ENCODE peak calls at places on chromosomes 3 and 15, in ten cellular contexts. One of them, this sample, is unnamed.

GRCh38 chr3:107429330-107430181 is 52.3 kb downstream of the CCDC54 start:
- DNase-seq in choroid plexus epithelial cell: peak
- DNase-seq in fibroblast of lung: peak
- DNase-seq in adrenal gland: peak
- DNase-seq in mucosa of descending colon: peak
- DNase-seq in neural crest cell: peak
- DNase-seq in A673: peak
- DNase-seq in heart right ventricle: peak
- DNase-seq in activated B cell treated with CpG ODN at 0.5 μM for 24 hours: peak
- DNase-seq in SK-N-SH: peak
- DNase-seq in this sample: peak

GRCh38 chr3:143707848-143708247 is 140.4 kb downstream of the SLC9A9 start:
- DNase-seq in SK-N-SH: no peak
- DNase-seq in mucosa of descending colon: no peak
- DNase-seq in activated B cell treated with CpG ODN at 0.5 μM for 24 hours: no peak
- DNase-seq in choroid plexus epithelial cell: peak
- DNase-seq in heart right ventricle: no peak
- DNase-seq in adrenal gland: no peak
- DNase-seq in fibroblast of lung: peak
- DNase-seq in A673: no peak
- DNase-seq in neural crest cell: no peak
- DNase-seq in this sample: no peak

GRCh38 chr15:80367094-80367493 is 37.1 kb upstream of the ARNT2 start:
- DNase-seq in adrenal gland: no peak
- DNase-seq in choroid plexus epithelial cell: peak
- DNase-seq in fibroblast of lung: no peak
- DNase-seq in heart right ventricle: no peak
- DNase-seq in A673: peak
- DNase-seq in neural crest cell: peak
- DNase-seq in activated B cell treated with CpG ODN at 0.5 μM for 24 hours: no peak
- DNase-seq in SK-N-SH: peak
- DNase-seq in mucosa of descending colon: no peak
- DNase-seq in this sample: no peak

GRCh38 chr3:164060923-164061322 is 1017.4 kb downstream of the SI start:
- DNase-seq in adrenal gland: no peak
- DNase-seq in A673: no peak
- DNase-seq in fibroblast of lung: no peak
- DNase-seq in mucosa of descending colon: no peak
- DNase-seq in SK-N-SH: no peak
- DNase-seq in choroid plexus epithelial cell: no peak
- DNase-seq in heart right ventricle: no peak
- DNase-seq in neural crest cell: no peak
- DNase-seq in activated B cell treated with CpG ODN at 0.5 μM for 24 hours: no peak
- DNase-seq in this sample: no peak

GRCh38 chr3:35043040-35043439 is 596.3 kb upstream of the ARPP21 start:
- DNase-seq in adrenal gland: no peak
- DNase-seq in neural crest cell: no peak
- DNase-seq in activated B cell treated with CpG ODN at 0.5 μM for 24 hours: no peak
- DNase-seq in heart right ventricle: no peak
- DNase-seq in fibroblast of lung: no peak
- DNase-seq in mucosa of descending colon: no peak
- DNase-seq in SK-N-SH: no peak
- DNase-seq in choroid plexus epithelial cell: no peak
- DNase-seq in A673: no peak
- DNase-seq in this sample: no peak

GRCh38 chr3:138945646-138946553 is 1.0 kb downstream of the FOXL2 start:
- DNase-seq in A673: no peak
- DNase-seq in choroid plexus epithelial cell: peak
- DNase-seq in mucosa of descending colon: peak
- DNase-seq in neural crest cell: no peak
- DNase-seq in SK-N-SH: peak
- DNase-seq in activated B cell treated with CpG ODN at 0.5 μM for 24 hours: peak
- DNase-seq in heart right ventricle: no peak
- DNase-seq in adrenal gland: no peak
- DNase-seq in fibroblast of lung: peak
- DNase-seq in this sample: no peak

GRCh38 chr15:92687183-92687582 is 31.6 kb upstream of the FAM174B start:
- DNase-seq in adrenal gland: no peak
- DNase-seq in A673: no peak
- DNase-seq in fibroblast of lung: peak
- DNase-seq in activated B cell treated with CpG ODN at 0.5 μM for 24 hours: no peak
- DNase-seq in choroid plexus epithelial cell: no peak
- DNase-seq in neural crest cell: no peak
- DNase-seq in heart right ventricle: no peak
- DNase-seq in SK-N-SH: no peak
- DNase-seq in mucosa of descending colon: no peak
- DNase-seq in this sample: no peak

GRCh38 chr15:70528270-70528706 is 235.1 kb downstream of the UACA start:
- DNase-seq in activated B cell treated with CpG ODN at 0.5 μM for 24 hours: peak
- DNase-seq in fibroblast of lung: peak
- DNase-seq in SK-N-SH: no peak
- DNase-seq in A673: peak
- DNase-seq in heart right ventricle: no peak
- DNase-seq in mucosa of descending colon: peak
- DNase-seq in neural crest cell: no peak
- DNase-seq in adrenal gland: no peak
- DNase-seq in choroid plexus epithelial cell: peak
- DNase-seq in this sample: no peak

DNA sequence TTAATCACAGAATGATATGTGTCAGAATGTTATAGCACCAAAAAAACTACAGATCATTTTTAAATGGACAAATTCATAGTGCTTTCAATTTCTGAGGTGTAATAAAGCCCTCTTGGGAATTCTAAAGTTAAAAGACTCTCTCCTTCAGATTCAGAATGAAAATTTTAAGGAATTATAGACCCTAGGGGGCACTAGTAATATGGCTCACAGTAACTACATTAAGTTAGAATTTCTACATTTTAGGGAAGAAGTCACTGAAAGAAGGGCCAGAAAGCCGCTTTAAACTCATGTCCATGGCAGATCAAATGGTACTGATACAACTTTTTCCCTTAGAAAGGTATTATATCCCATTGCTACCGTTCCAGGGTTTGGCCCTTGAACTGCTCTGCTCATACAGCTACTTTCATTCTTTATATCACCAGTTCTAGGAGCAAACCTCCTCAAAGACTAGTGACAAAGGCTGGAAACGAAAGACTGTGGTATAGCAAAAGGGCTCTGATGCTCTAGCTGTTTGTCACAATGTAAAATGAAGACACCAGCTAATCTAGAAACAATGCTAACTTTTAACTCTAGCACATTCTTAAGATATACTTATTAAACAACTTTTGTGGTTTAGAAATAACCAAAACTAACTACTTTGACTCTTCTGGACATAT is 18.0 kb downstream of the DAZL start:
- DNase-seq in mucosa of descending colon: no peak
- DNase-seq in choroid plexus epithelial cell: peak
- DNase-seq in SK-N-SH: no peak
- DNase-seq in neural crest cell: no peak
- DNase-seq in adrenal gland: no peak
- DNase-seq in fibroblast of lung: peak
- DNase-seq in heart right ventricle: no peak
- DNase-seq in A673: no peak
- DNase-seq in activated B cell treated with CpG ODN at 0.5 μM for 24 hours: no peak
- DNase-seq in this sample: no peak
- TF ChIP-seq CTCF in mucosa of descending colon: no peak
- TF ChIP-seq CTCF in choroid plexus epithelial cell: peak
- TF ChIP-seq CTCF in SK-N-SH: peak
- TF ChIP-seq CTCF in neural crest cell: no peak
- TF ChIP-seq CTCF in adrenal gland: no peak
- TF ChIP-seq CTCF in fibroblast of lung: no peak
- TF ChIP-seq CTCF in heart right ventricle: no peak
- TF ChIP-seq CTCF in A673: no peak
- TF ChIP-seq CTCF in activated B cell treated with CpG ODN at 0.5 μM for 24 hours: no peak
- TF ChIP-seq CTCF in this sample: no peak

DNA sequence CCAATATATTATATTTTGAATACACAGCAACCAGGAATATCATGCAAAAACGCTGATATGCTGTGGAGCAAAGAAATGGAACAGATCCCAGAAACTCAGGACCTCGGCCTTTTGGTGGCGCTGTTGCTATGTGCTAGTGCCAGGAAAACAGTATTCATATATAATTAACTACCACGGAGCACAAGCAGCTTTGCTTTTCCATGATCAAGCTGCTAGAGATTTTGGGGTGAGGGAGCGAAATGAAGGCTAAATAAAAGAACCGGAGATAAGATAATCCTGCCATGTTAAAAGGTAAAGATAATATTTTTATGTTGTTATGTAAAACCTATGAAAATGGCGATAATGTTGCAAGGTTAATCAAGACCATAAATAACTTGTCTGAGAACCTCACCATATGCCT is 157.7 kb upstream of the FAM3D start:
- DNase-seq in fibroblast of lung: peak
- DNase-seq in neural crest cell: peak
- DNase-seq in adrenal gland: peak
- DNase-seq in mucosa of descending colon: peak
- DNase-seq in SK-N-SH: peak
- DNase-seq in heart right ventricle: peak
- DNase-seq in choroid plexus epithelial cell: peak
- DNase-seq in activated B cell treated with CpG ODN at 0.5 μM for 24 hours: no peak
- DNase-seq in A673: peak
- DNase-seq in this sample: peak
- TF ChIP-seq CTCF in fibroblast of lung: peak
- TF ChIP-seq CTCF in neural crest cell: peak
- TF ChIP-seq CTCF in adrenal gland: peak
- TF ChIP-seq CTCF in mucosa of descending colon: peak
- TF ChIP-seq CTCF in SK-N-SH: peak
- TF ChIP-seq CTCF in heart right ventricle: peak
- TF ChIP-seq CTCF in choroid plexus epithelial cell: peak
- TF ChIP-seq CTCF in activated B cell treated with CpG ODN at 0.5 μM for 24 hours: no peak
- TF ChIP-seq CTCF in A673: peak
- TF ChIP-seq CTCF in this sample: peak

GRCh38 chr3:79366414-79366813 is 401.4 kb downstream of the ROBO1 start:
- DNase-seq in mucosa of descending colon: no peak
- DNase-seq in A673: no peak
- DNase-seq in activated B cell treated with CpG ODN at 0.5 μM for 24 hours: no peak
- DNase-seq in fibroblast of lung: peak
- DNase-seq in choroid plexus epithelial cell: no peak
- DNase-seq in SK-N-SH: no peak
- DNase-seq in neural crest cell: no peak
- DNase-seq in adrenal gland: no peak
- DNase-seq in heart right ventricle: no peak
- DNase-seq in this sample: no peak

GRCh38 chr3:79368403-79368802 is 399.4 kb downstream of the ROBO1 start:
- DNase-seq in mucosa of descending colon: no peak
- DNase-seq in neural crest cell: no peak
- DNase-seq in activated B cell treated with CpG ODN at 0.5 μM for 24 hours: no peak
- DNase-seq in heart right ventricle: no peak
- DNase-seq in A673: no peak
- DNase-seq in SK-N-SH: no peak
- DNase-seq in choroid plexus epithelial cell: peak
- DNase-seq in fibroblast of lung: peak
- DNase-seq in adrenal gland: no peak
- DNase-seq in this sample: no peak

GRCh38 chr3:79367066-79367465 is 400.7 kb downstream of the ROBO1 start:
- DNase-seq in mucosa of descending colon: no peak
- DNase-seq in neural crest cell: no peak
- DNase-seq in SK-N-SH: no peak
- DNase-seq in choroid plexus epithelial cell: peak
- DNase-seq in activated B cell treated with CpG ODN at 0.5 μM for 24 hours: no peak
- DNase-seq in fibroblast of lung: peak
- DNase-seq in heart right ventricle: no peak
- DNase-seq in adrenal gland: no peak
- DNase-seq in A673: no peak
- DNase-seq in this sample: no peak

GRCh38 chr3:79367803-79368202 is 400.0 kb downstream of the ROBO1 start:
- DNase-seq in A673: no peak
- DNase-seq in neural crest cell: no peak
- DNase-seq in activated B cell treated with CpG ODN at 0.5 μM for 24 hours: no peak
- DNase-seq in mucosa of descending colon: no peak
- DNase-seq in fibroblast of lung: peak
- DNase-seq in SK-N-SH: no peak
- DNase-seq in heart right ventricle: no peak
- DNase-seq in adrenal gland: no peak
- DNase-seq in choroid plexus epithelial cell: no peak
- DNase-seq in this sample: no peak

DNA sequence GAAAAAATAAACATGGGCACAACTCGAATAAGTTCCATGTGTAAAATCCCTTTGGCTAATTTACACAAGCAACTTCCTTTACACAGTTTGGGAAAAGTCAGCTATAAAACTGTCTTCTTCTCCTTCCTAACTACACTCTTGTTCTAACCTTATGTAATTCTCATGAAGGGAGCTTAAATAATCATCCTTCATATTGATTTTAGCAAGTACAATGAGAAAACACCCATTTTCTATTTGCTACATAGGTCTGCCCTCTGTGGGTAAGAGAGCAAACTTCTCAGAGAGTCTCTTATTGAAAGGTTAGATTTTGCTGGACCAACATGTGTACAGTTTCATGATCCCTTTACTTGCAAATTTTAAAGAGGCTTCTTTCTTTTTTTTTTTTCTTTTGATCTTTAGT is 398.5 kb downstream of the ROBO1 start:
- DNase-seq in adrenal gland: no peak
- DNase-seq in neural crest cell: no peak
- DNase-seq in heart right ventricle: no peak
- DNase-seq in activated B cell treated with CpG ODN at 0.5 μM for 24 hours: no peak
- DNase-seq in choroid plexus epithelial cell: peak
- DNase-seq in fibroblast of lung: peak
- DNase-seq in mucosa of descending colon: no peak
- DNase-seq in A673: peak
- DNase-seq in SK-N-SH: no peak
- DNase-seq in this sample: no peak
- TF ChIP-seq CTCF in adrenal gland: no peak
- TF ChIP-seq CTCF in neural crest cell: peak
- TF ChIP-seq CTCF in heart right ventricle: no peak
- TF ChIP-seq CTCF in activated B cell treated with CpG ODN at 0.5 μM for 24 hours: no peak
- TF ChIP-seq CTCF in choroid plexus epithelial cell: peak
- TF ChIP-seq CTCF in fibroblast of lung: peak
- TF ChIP-seq CTCF in mucosa of descending colon: no peak
- TF ChIP-seq CTCF in A673: peak
- TF ChIP-seq CTCF in SK-N-SH: peak
- TF ChIP-seq CTCF in this sample: no peak

DNA sequence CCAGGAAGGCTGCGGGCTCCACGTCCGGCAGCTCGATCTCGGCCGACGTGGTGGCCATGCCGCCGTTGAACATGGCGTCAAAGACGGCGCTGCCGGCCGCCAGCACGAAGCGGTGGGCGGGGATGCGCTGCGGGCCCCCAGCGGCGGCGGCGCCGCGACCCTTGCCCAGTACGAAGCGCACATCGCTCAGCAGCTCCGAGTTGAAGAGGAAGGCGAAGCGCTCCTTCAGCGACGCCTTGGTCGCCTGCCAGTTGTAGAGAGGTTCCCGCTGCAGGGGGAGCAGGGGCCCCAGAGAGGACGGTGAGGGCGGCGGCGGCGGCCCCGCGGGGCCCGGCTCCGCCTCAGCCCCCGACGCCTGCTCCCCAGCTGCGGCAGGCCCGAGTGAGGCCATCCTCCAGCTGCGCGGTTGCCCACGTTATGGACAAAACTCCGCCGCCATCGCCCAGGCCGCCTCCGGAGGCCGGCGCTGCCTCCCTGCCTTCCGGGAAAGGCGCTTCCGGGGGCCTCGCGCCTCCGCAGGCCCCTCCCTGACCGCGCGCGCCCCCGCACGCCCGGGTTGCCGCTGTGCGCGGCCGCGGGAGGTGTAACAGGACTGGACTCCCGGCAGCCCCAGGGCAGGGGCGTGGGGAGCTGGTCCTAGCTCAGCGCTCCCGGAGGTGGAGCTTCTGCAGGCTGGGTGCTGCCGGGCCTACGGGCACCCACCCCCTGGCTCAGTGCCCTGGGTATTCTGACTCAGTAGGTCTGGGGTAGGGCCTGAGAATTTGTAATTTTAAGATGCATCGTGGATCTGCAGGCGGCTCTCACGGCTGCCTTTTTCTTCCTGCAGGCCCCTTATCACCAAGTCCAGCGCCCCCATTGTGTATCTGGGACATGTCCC is at the start of gene BTBD1:
- DNase-seq in choroid plexus epithelial cell: peak
- DNase-seq in activated B cell treated with CpG ODN at 0.5 μM for 24 hours: peak
- DNase-seq in SK-N-SH: peak
- DNase-seq in mucosa of descending colon: peak
- DNase-seq in A673: peak
- DNase-seq in fibroblast of lung: peak
- DNase-seq in adrenal gland: peak
- DNase-seq in neural crest cell: peak
- DNase-seq in heart right ventricle: peak
- DNase-seq in this sample: peak
- TF ChIP-seq CTCF in choroid plexus epithelial cell: peak
- TF ChIP-seq CTCF in activated B cell treated with CpG ODN at 0.5 μM for 24 hours: no peak
- TF ChIP-seq CTCF in SK-N-SH: peak
- TF ChIP-seq CTCF in mucosa of descending colon: peak
- TF ChIP-seq CTCF in A673: peak
- TF ChIP-seq CTCF in fibroblast of lung: no peak
- TF ChIP-seq CTCF in adrenal gland: no peak
- TF ChIP-seq CTCF in neural crest cell: peak
- TF ChIP-seq CTCF in heart right ventricle: no peak
- TF ChIP-seq CTCF in this sample: no peak

This sample was measured in mesothelial cell of epicardium.